ENCODE peak calls at places on chromosome 1, in ten cellular contexts. One of them, this sample, is unnamed.

GRCh38 chr1:71511505-71511904 is 430.7 kb upstream of the ZRANB2 start:
- DNase-seq in tibial nerve: no peak
- DNase-seq in HCT116: no peak
- DNase-seq in uterus: no peak
- DNase-seq in transverse colon: no peak
- DNase-seq in K562: no peak
- DNase-seq in suprapubic skin: no peak
- DNase-seq in adrenal gland: no peak
- DNase-seq in heart left ventricle: no peak
- DNase-seq in H1: no peak
- DNase-seq in this sample: no peak

GRCh38 chr1:89598450-89599331 is 34.2 kb upstream of the LRRC8C start:
- DNase-seq in K562: peak; percentile 49
- DNase-seq in heart left ventricle: no peak
- DNase-seq in suprapubic skin: no peak
- DNase-seq in HCT116: peak; percentile 26
- DNase-seq in uterus: no peak
- DNase-seq in H1: peak; percentile 52
- DNase-seq in adrenal gland: no peak
- DNase-seq in transverse colon: no peak
- DNase-seq in tibial nerve: no peak
- DNase-seq in this sample: no peak

GRCh38 chr1:190474587-190475305 is 2.9 kb downstream of the BRINP3 start:
- DNase-seq in H1: no peak
- DNase-seq in transverse colon: peak; percentile 38
- DNase-seq in tibial nerve: no peak
- DNase-seq in suprapubic skin: no peak
- DNase-seq in heart left ventricle: no peak
- DNase-seq in adrenal gland: no peak
- DNase-seq in K562: no peak
- DNase-seq in HCT116: no peak
- DNase-seq in uterus: no peak
- DNase-seq in this sample: no peak

GRCh38 chr1:225388372-225388771 is 39.5 kb downstream of the LBR start:
- DNase-seq in tibial nerve: no peak
- DNase-seq in HCT116: no peak
- DNase-seq in uterus: no peak
- DNase-seq in adrenal gland: no peak
- DNase-seq in heart left ventricle: no peak
- DNase-seq in suprapubic skin: no peak
- DNase-seq in K562: no peak
- DNase-seq in transverse colon: no peak
- DNase-seq in H1: no peak
- DNase-seq in this sample: no peak

GRCh38 chr1:52585474-52585873 is 16.7 kb upstream of the GPX7 start:
- DNase-seq in uterus: no peak
- DNase-seq in K562: no peak
- DNase-seq in transverse colon: no peak
- DNase-seq in heart left ventricle: no peak
- DNase-seq in tibial nerve: no peak
- DNase-seq in HCT116: no peak
- DNase-seq in suprapubic skin: no peak
- DNase-seq in adrenal gland: no peak
- DNase-seq in H1: no peak
- DNase-seq in this sample: no peak

GRCh38 chr1:12188115-12188514 is 21.3 kb downstream of the TNFRSF1B start:
- DNase-seq in adrenal gland: no peak
- DNase-seq in HCT116: no peak
- DNase-seq in transverse colon: no peak
- DNase-seq in H1: no peak
- DNase-seq in uterus: no peak
- DNase-seq in K562: no peak
- DNase-seq in suprapubic skin: no peak
- DNase-seq in heart left ventricle: no peak
- DNase-seq in tibial nerve: no peak
- DNase-seq in this sample: no peak

GRCh38 chr1:236066828-236067386 is 2.0 kb upstream of the NID1 start:
- DNase-seq in tibial nerve: peak; percentile 55
- DNase-seq in uterus: peak; percentile 46
- DNase-seq in H1: no peak
- DNase-seq in heart left ventricle: peak; percentile 87
- DNase-seq in transverse colon: peak; percentile 56
- DNase-seq in HCT116: no peak
- DNase-seq in suprapubic skin: no peak
- DNase-seq in K562: no peak
- DNase-seq in adrenal gland: peak; percentile 54
- DNase-seq in this sample: peak; percentile 94

GRCh38 chr1:65757531-65757930 is 35.2 kb upstream of the PDE4B start:
- DNase-seq in HCT116: no peak
- DNase-seq in tibial nerve: no peak
- DNase-seq in uterus: no peak
- DNase-seq in adrenal gland: no peak
- DNase-seq in H1: no peak
- DNase-seq in transverse colon: peak; percentile 39
- DNase-seq in suprapubic skin: no peak
- DNase-seq in K562: no peak
- DNase-seq in heart left ventricle: no peak
- DNase-seq in this sample: no peak

GRCh38 chr1:179002552-179003345 is 22.9 kb upstream of the FAM20B start:
- DNase-seq in adrenal gland: peak; percentile 87
- DNase-seq in K562: peak; percentile 88
- DNase-seq in tibial nerve: peak; percentile 96
- DNase-seq in HCT116: no peak
- DNase-seq in transverse colon: peak; percentile 79
- DNase-seq in suprapubic skin: peak; percentile 86
- DNase-seq in H1: peak; percentile 99
- DNase-seq in heart left ventricle: peak; percentile 78
- DNase-seq in uterus: peak; percentile 81
- DNase-seq in this sample: peak; percentile 94

DNA sequence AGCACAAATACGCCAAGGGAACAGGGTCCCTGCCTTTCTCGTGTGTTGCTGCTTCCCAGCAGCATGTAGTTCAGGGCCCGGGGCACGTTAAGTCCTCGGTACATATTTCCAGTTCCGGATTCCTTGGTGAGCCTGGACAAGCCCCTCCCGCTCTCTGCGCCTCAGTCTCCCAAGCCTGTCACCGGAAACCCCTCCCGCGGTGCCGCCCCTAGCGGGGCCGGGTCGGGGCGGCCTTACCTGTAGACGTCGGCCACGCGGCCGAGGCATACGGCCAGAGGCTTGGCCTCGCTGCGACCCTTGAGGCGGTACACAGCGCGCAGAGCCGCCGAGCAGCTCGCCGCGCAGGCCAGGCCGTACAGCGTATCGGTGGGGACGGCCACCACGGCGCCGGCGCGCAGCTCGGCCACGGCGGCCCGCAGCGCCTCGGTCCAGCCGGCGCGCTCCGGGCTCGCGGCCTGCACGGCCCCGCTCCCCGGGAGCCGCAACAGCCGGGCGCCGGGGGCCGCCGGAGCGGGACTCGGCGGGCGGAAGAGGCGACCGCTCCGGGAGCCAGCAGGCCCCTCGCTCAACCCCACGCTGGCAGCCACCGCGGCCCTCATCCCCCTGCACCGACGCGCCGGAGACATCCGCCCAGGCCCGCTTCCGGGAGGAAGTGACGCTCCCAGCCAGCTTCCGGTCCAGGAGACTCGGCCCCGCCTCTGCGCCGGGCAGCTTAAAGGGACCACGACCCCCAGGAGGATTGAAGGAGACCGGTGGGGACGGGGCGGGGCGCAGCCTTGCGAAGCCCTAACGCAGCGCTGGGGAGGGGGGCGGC is at the start of the genes C1orf122 and YRDC:
- DNase-seq in suprapubic skin: peak; percentile 98
- DNase-seq in HCT116: peak; percentile 77
- DNase-seq in uterus: peak; percentile 94
- DNase-seq in K562: peak; percentile 97
- DNase-seq in adrenal gland: peak; percentile 97
- DNase-seq in tibial nerve: peak; percentile 90
- DNase-seq in transverse colon: peak; percentile 96
- DNase-seq in H1: peak; percentile 93
- DNase-seq in heart left ventricle: peak; percentile 97
- DNase-seq in this sample: peak; percentile 98
- TF ChIP-seq POLR2A in suprapubic skin: peak; percentile 69
- TF ChIP-seq POLR2A in HCT116: peak; percentile 71
- TF ChIP-seq POLR2A in uterus: peak; percentile 77
- TF ChIP-seq POLR2A in K562: peak; percentile 82
- TF ChIP-seq POLR2A in adrenal gland: peak; percentile 76
- TF ChIP-seq POLR2A in tibial nerve: peak; percentile 56
- TF ChIP-seq POLR2A in transverse colon: peak; percentile 82
- TF ChIP-seq POLR2A in H1: peak; percentile 93
- TF ChIP-seq POLR2A in heart left ventricle: peak; percentile 72
- TF ChIP-seq POLR2A in this sample: peak; percentile 84

GRCh38 chr1:94541175-94542087 is at the start of gene F3:
- DNase-seq in H1: peak; percentile 88
- DNase-seq in transverse colon: peak; percentile 95
- DNase-seq in uterus: peak; percentile 94
- DNase-seq in suprapubic skin: peak; percentile 93
- DNase-seq in heart left ventricle: peak; percentile 93
- DNase-seq in K562: peak; percentile 77
- DNase-seq in HCT116: peak; percentile 70
- DNase-seq in adrenal gland: peak; percentile 92
- DNase-seq in tibial nerve: peak; percentile 85
- DNase-seq in this sample: peak; percentile 94
- TF ChIP-seq CTCF in H1: no peak
- TF ChIP-seq CTCF in transverse colon: no peak
- TF ChIP-seq CTCF in uterus: no peak
- TF ChIP-seq CTCF in suprapubic skin: peak; percentile 12
- TF ChIP-seq CTCF in heart left ventricle: peak; percentile 25
- TF ChIP-seq CTCF in K562: no peak
- TF ChIP-seq CTCF in HCT116: no peak
- TF ChIP-seq CTCF in adrenal gland: no peak
- TF ChIP-seq CTCF in tibial nerve: no peak
- TF ChIP-seq CTCF in this sample: no peak

GRCh38 chr1:100353073-100353801 is 931 bp downstream of the CDC14A start:
- DNase-seq in HCT116: no peak
- DNase-seq in heart left ventricle: peak; percentile 63
- DNase-seq in transverse colon: peak; percentile 55
- DNase-seq in uterus: no peak
- DNase-seq in suprapubic skin: no peak
- DNase-seq in tibial nerve: no peak
- DNase-seq in adrenal gland: peak; percentile 40
- DNase-seq in K562: no peak
- DNase-seq in H1: peak; percentile 77
- DNase-seq in this sample: no peak

GRCh38 chr1:100351095-100351884 is 1.0 kb upstream of the CDC14A start:
- DNase-seq in HCT116: peak; percentile 86
- DNase-seq in H1: peak; percentile 93
- DNase-seq in uterus: peak; percentile 82
- DNase-seq in transverse colon: peak; percentile 95
- DNase-seq in suprapubic skin: peak; percentile 90
- DNase-seq in tibial nerve: peak; percentile 75
- DNase-seq in K562: peak; percentile 98
- DNase-seq in adrenal gland: peak; percentile 87
- DNase-seq in heart left ventricle: peak; percentile 88
- DNase-seq in this sample: peak; percentile 95

GRCh38 chr1:100350787-100351094 is 1.6 kb upstream of the CDC14A start:
- DNase-seq in transverse colon: peak; percentile 16
- DNase-seq in uterus: no peak
- DNase-seq in adrenal gland: no peak
- DNase-seq in suprapubic skin: no peak
- DNase-seq in H1: no peak
- DNase-seq in heart left ventricle: no peak
- DNase-seq in HCT116: no peak
- DNase-seq in K562: no peak
- DNase-seq in tibial nerve: no peak
- DNase-seq in this sample: no peak

GRCh38 chr1:100353988-100354387 is 1.7 kb downstream of the CDC14A start:
- DNase-seq in suprapubic skin: no peak
- DNase-seq in adrenal gland: no peak
- DNase-seq in H1: no peak
- DNase-seq in K562: no peak
- DNase-seq in heart left ventricle: no peak
- DNase-seq in HCT116: peak; percentile 50
- DNase-seq in transverse colon: no peak
- DNase-seq in tibial nerve: no peak
- DNase-seq in uterus: no peak
- DNase-seq in this sample: no peak

DNA sequence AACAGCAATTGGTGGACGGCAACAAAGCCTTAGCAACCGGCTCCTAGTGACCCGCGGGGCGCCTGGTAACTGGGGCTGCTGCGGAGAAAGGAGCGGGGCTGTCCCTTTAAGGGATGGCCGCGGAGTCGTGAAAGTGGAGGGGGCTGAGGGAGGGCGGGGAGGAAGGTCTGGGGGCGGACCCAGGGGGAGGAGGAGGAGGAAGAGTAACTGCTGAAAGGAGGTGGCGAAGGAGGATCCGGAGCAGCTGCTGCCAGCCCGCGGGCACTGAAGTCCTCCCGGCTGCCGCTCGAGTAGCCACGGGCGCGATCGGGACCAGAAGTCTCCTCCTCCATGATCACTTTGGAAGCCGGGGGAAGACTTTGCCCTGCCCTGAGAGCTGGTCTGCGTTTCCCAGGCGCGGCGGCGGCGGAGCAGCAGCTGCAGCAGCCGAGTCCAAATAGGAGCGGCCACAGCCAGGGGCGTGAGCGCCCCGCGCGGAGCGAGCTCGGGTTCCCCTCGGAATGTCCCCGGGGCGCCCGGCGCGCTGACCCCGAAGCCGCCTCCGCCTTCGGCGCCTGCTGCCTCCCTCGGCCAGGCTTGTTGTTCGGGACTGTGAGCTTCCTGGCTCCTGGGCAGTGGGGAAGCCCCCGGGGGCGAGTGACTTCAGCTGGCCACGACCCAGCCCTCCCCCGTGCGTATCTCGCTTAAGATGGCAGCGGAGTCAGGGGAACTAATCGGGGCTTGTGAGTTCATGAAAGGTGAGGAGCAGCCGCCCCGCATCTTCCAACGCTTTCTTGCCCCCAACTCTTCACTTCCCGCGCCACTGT is at the start of gene CDC14A:
- DNase-seq in K562: peak; percentile 97
- DNase-seq in tibial nerve: peak; percentile 87
- DNase-seq in H1: peak; percentile 94
- DNase-seq in uterus: peak; percentile 88
- DNase-seq in adrenal gland: peak; percentile 95
- DNase-seq in suprapubic skin: peak; percentile 95
- DNase-seq in transverse colon: peak; percentile 94
- DNase-seq in heart left ventricle: peak; percentile 95
- DNase-seq in HCT116: peak; percentile 95
- DNase-seq in this sample: peak; percentile 98
- TF ChIP-seq POLR2A in K562: peak; percentile 70
- TF ChIP-seq POLR2A in tibial nerve: peak; percentile 60
- TF ChIP-seq POLR2A in H1: peak; percentile 51
- TF ChIP-seq POLR2A in uterus: peak; percentile 79
- TF ChIP-seq POLR2A in adrenal gland: peak; percentile 57
- TF ChIP-seq POLR2A in suprapubic skin: peak; percentile 72
- TF ChIP-seq POLR2A in transverse colon: peak; percentile 87
- TF ChIP-seq POLR2A in heart left ventricle: peak; percentile 83
- TF ChIP-seq POLR2A in HCT116: peak; percentile 75
- TF ChIP-seq POLR2A in this sample: no peak

DNA sequence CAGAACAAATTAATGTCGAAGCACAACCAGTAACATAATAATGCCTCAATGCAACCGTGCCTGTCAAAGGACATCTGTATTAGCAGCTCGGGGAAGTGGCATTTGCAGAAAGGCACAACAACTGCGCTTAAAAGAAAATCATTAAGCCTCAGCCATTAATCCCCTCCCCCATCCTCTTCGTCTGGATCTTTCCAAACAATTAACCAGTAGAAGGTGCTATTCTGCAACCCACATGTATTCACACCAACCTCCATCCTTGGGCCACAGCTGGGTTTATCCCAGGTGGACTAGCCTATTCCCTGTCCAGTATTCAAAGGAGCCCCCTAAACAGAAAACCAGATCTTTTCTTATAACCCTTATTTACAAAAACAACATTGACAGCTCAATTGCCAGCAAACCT is 2.6 kb downstream of the RERE start:
- DNase-seq in tibial nerve: no peak
- DNase-seq in adrenal gland: no peak
- DNase-seq in K562: peak; percentile 63
- DNase-seq in HCT116: no peak
- DNase-seq in heart left ventricle: no peak
- DNase-seq in H1: no peak
- DNase-seq in uterus: no peak
- DNase-seq in transverse colon: no peak
- DNase-seq in suprapubic skin: no peak
- DNase-seq in this sample: no peak
- TF ChIP-seq CTCF in tibial nerve: no peak
- TF ChIP-seq CTCF in adrenal gland: no peak
- TF ChIP-seq CTCF in K562: peak; percentile 59
- TF ChIP-seq CTCF in HCT116: peak; percentile 54
- TF ChIP-seq CTCF in heart left ventricle: no peak
- TF ChIP-seq CTCF in H1: no peak
- TF ChIP-seq CTCF in uterus: no peak
- TF ChIP-seq CTCF in transverse colon: no peak
- TF ChIP-seq CTCF in suprapubic skin: no peak
- TF ChIP-seq CTCF in this sample: peak; percentile 29